ENCODE peak calls at places on chromosomes 16 and 17, in nine cellular contexts. Z, B, O, L, A, K, V, P and Y are unnamed samples.

GRCh38 chr16:19110537-19111391 is 3.0 kb upstream of the ITPRIPL2 start:
- DNase-seq in Z (no peak), B (no peak), O (no peak), L (no peak), A (no peak), K (no peak), V (no peak), P (no peak), Y (no peak)

GRCh38 chr16:4477966-4478365 is 1.8 kb downstream of the HMOX2 start:
- DNase-seq in Z (no peak), B (no peak), O (no peak), L (no peak), A (no peak), K (peak), V (no peak), P (no peak), Y (no peak)

GRCh38 chr17:82931696-82932060 is 91.9 kb upstream of the ZNF750 start:
- DNase-seq in Z (peak), B (peak), O (no peak), L (peak), A (no peak), K (no peak), V (peak), P (no peak), Y (no peak)

GRCh38 chr17:70365098-70365583 is 195.8 kb downstream of the KCNJ2 start:
- DNase-seq in Z (no peak), B (peak), O (no peak), L (no peak), A (no peak), K (no peak), V (peak), P (no peak), Y (no peak)

GRCh38 chr16:27312580-27313421 is 973 bp upstream of the IL4R start:
- DNase-seq in Z (no peak), B (no peak), O (no peak), L (no peak), A (no peak), K (no peak), V (no peak), P (no peak), Y (no peak)

GRCh38 chr17:81003711-81004335 is 12.2 kb downstream of the CHMP6 start:
- DNase-seq in Z (peak), B (no peak), O (peak), L (no peak), A (no peak), K (no peak), V (no peak), P (no peak), Y (no peak)

GRCh38 chr17:50187403-50187735 is 14.1 kb downstream of the COL1A1 start:
- DNase-seq in Z (no peak), B (no peak), O (no peak), L (no peak), A (no peak), K (no peak), V (no peak), P (no peak), Y (no peak)

GRCh38 chr16:50618238-50618918 is 62.7 kb downstream of the SNX20 start:
- DNase-seq in Z (no peak), B (no peak), O (no peak), L (no peak), A (no peak), K (no peak), V (no peak), P (no peak), Y (no peak)

GRCh38 chr16:65600629-65601028 is 478.8 kb upstream of the CDH11 start:
- DNase-seq in Z (no peak), B (no peak), O (no peak), L (no peak), A (no peak), K (no peak), V (no peak), P (no peak), Y (no peak)

GRCh38 chr17:45680360-45680759 is 103.8 kb upstream of the CRHR1 start:
- DNase-seq in Z (no peak), B (no peak), O (no peak), L (no peak), A (no peak), K (no peak), V (no peak), P (no peak), Y (no peak)

GRCh38 chr16:83946781-83947566 is 6.1 kb upstream of the OSGIN1 start:
- DNase-seq in Z (no peak), B (no peak), O (no peak), L (no peak), A (no peak), K (no peak), V (no peak), P (no peak), Y (no peak)

GRCh38 chr16:81492307-81492706 is 47.7 kb downstream of the CMIP start:
- DNase-seq in Z (no peak), B (no peak), O (no peak), L (no peak), A (no peak), K (no peak), V (no peak), P (no peak), Y (peak)